ENCODE peak calls at places on chromosomes 5 and 9, in six cellular contexts. Z is H9, D is H1, M is IMR-90, T is mesenchymal stem cell, G is neuronal stem cell. P is an unnamed sample.

GRCh38 chr5:125348221-125348692 is 601.8 kb upstream of the ZNF608 start:
- DNase-seq in D (no peak), G (peak; percentile 15), T (peak; percentile 73), Z (peak; percentile 44), M (no peak), P (no peak)

GRCh38 chr5:147882586-147883313 is 4.2 kb downstream of the SCGB3A2 start:
- DNase-seq in T (no peak), G (no peak), M (no peak), Z (no peak), D (no peak), P (peak; percentile 29)

GRCh38 chr5:179163236-179164155 is 103.3 kb downstream of the ZNF354C start:
- DNase-seq in Z (peak; percentile 8), D (peak; percentile 35), M (no peak), G (no peak), T (no peak), P (no peak)

GRCh38 chr5:100562821-100563220 is 27.6 kb downstream of the FAM174A start:
- DNase-seq in Z (no peak), G (no peak), T (no peak), D (no peak), M (no peak), P (no peak)

GRCh38 chr9:16100596-16101091 is 547.8 kb downstream of the CCDC171 start:
- DNase-seq in G (no peak), T (peak; percentile 77), Z (peak; percentile 33), D (peak; percentile 44), M (peak; percentile 71), P (no peak)

GRCh38 chr9:124202447-124202971 is 55.2 kb upstream of the NEK6 start:
- DNase-seq in M (peak; percentile 16), T (peak; percentile 57), Z (no peak), G (no peak), D (no peak), P (peak; percentile 22)

GRCh38 chr9:93958875-93959682 is 3.9 kb upstream of the BARX1 start:
- DNase-seq in M (peak; percentile 7), Z (peak; percentile 58), D (peak; percentile 75), T (peak; percentile 63), G (no peak), P (peak; percentile 52)

GRCh38 chr5:179294131-179294780 is 51.0 kb downstream of the ADAMTS2 start:
- DNase-seq in M (no peak), G (no peak), D (no peak), Z (no peak), T (no peak), P (no peak)

GRCh38 chr5:30832519-30832918 is 361.0 kb upstream of the CDH6 start:
- DNase-seq in Z (no peak), G (no peak), M (no peak), T (no peak), D (no peak), P (no peak)

GRCh38 chr9:121498487-121499176 is 1.0 kb downstream of the GGTA1 start:
- DNase-seq in T (peak; percentile 48), G (peak; percentile 24), M (peak; percentile 42), Z (peak; percentile 36), D (peak; percentile 70), P (peak; percentile 45)

GRCh38 chr5:32511778-32512374 is 67.3 kb upstream of the ZFR start:
- DNase-seq in M (no peak), D (no peak), T (no peak), Z (no peak), G (no peak), P (no peak)

GRCh38 chr9:70257512-70257911 is 1.3 kb upstream of the SMC5 start:
- DNase-seq in D (no peak), M (no peak), T (peak; percentile 23), Z (no peak), G (no peak), P (no peak)

GRCh38 chr5:113245427-113246052 is 189.2 kb downstream of the TSSK1B start:
- DNase-seq in Z (no peak), D (no peak), M (no peak), G (no peak), T (no peak), P (no peak)

GRCh38 chr5:172299916-172300439 is 16.4 kb upstream of the UBTD2 start:
- DNase-seq in T (peak; percentile 77), D (no peak), G (no peak), Z (no peak), M (peak; percentile 76), P (no peak)

GRCh38 chr9:135840107-135840506 is 67.2 kb downstream of the CAMSAP1 start:
- DNase-seq in D (no peak), M (no peak), T (no peak), G (no peak), Z (no peak), P (no peak)

GRCh38 chr9:36332006-36332405 is 68.1 kb downstream of the RNF38 start:
- DNase-seq in G (no peak), M (peak; percentile 10), T (no peak), D (no peak), Z (no peak), P (no peak)

GRCh38 chr9:34783951-34784487 is 74.1 kb upstream of the CCL21 start:
- DNase-seq in G (no peak), M (no peak), Z (no peak), T (no peak), D (no peak), P (no peak)

GRCh38 chr5:43555895-43556606 is 826 bp downstream of the PAIP1 start:
- DNase-seq in Z (peak; percentile 68), T (peak; percentile 58), M (peak; percentile 16), G (peak; percentile 41), D (peak; percentile 82), P (peak; percentile 35)

GRCh38 chr9:123561055-123561454 is 205.1 kb downstream of the CRB2 start:
- DNase-seq in Z (peak; percentile 67), M (no peak), T (no peak), G (no peak), D (no peak), P (no peak)

GRCh38 chr5:133400831-133401351 is 211.4 kb downstream of the FSTL4 start:
- DNase-seq in Z (peak; percentile 54), M (no peak), D (peak; percentile 50), T (no peak), G (no peak), P (no peak)

GRCh38 chr5:72188176-72188575 is 80.9 kb downstream of the MAP1B start:
- DNase-seq in M (no peak), G (no peak), Z (no peak), D (no peak), T (no peak), P (no peak)

GRCh38 chr9:109817146-109817845 is 37.3 kb downstream of the PALM2AKAP2 start:
- DNase-seq in T (peak; percentile 84), M (peak; percentile 83), G (no peak), Z (no peak), D (peak; percentile 47), P (peak; percentile 87)

GRCh38 chr5:41524174-41524573 is 13.8 kb upstream of the PLCXD3 start:
- DNase-seq in Z (no peak), G (no peak), T (no peak), D (no peak), M (no peak), P (peak; percentile 12)

DNA sequence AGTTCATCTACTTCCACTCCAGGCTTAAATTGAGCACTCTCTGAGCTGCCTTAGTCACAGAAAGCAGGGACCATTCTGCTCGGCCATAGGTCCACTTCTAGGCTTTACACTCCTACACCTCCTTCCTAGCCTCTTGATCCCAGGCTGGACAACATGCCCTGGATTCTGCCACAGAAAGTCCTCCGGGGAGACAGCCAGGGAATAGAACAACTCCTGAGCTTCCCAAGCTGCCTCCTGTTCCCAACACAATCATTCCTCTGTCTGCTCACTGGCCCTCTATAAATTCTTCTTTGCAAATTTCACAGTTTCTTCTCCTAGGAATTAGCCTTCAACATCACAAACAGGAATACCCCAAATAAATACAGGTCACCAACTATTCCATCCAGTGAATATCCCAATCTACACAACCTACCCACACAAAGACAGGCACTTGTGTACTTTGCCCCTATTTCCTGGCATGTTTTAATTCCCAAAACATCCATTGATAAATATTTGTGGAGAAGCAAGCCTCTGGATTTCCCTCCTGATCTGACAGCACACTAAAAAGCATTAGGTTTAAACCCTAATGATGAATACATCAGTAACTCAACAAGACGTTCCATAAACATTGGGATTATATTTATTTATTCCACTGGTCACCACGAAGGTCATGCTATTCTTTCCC is 125.5 kb downstream of the ENC1 start:
- DNase-seq in M (no peak), Z (no peak), G (no peak), D (no peak), T (no peak), P (no peak)
- H2BK5ac ChIP-seq in M (no peak overlapping the region), Z (no peak overlapping the region), G (no peak overlapping the region), D (no peak overlapping the region), T (no peak overlapping the region), P (peak overlapping the region; percentile 63)

GRCh38 chr9:13665418-13666066 is 386.1 kb upstream of the MPDZ start:
- DNase-seq in M (peak; percentile 24), D (no peak), Z (no peak), G (no peak), T (peak; percentile 78), P (peak; percentile 58)
- H3K4me2 ChIP-seq in M (peak overlapping the region; percentile 70), D (no peak overlapping the region), Z (no peak overlapping the region), G (no peak overlapping the region), T (no peak overlapping the region), P (no peak overlapping the region)

GRCh38 chr5:177134653-177135225 is 1.2 kb downstream of the NSD1 start:
- DNase-seq in M (no peak), G (no peak), T (peak; percentile 36), Z (no peak), D (no peak), P (no peak)
- H2BK5ac ChIP-seq in M (peak overlapping the region; percentile 40), G (peak overlapping the region; percentile 97), T (no peak overlapping the region), Z (no peak overlapping the region), D (peak overlapping the region; percentile 69), P (peak overlapping the region; percentile 96)

DNA sequence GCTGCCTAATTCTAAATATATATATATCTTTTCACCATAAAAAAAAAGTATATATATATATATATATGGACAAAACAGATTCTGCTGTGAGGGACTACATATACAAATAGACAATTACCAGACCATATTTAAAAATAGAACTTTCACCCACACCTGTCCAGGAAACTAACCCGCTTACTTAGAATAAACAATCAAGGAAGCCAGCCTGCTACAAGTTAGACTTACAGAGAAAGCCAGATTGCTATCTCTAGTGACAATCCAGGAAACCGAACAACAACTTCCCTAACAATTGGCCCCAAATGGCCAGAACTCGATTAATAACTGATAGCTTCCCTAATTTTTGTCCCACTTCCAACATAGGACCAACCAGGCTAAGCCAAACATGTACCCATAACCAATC is 5.9 kb downstream of the GLDC start:
- DNase-seq in G (no peak), M (no peak), D (no peak), Z (no peak), T (no peak), P (no peak)
- H3K4me2 ChIP-seq in G (no peak overlapping the region), M (no peak overlapping the region), D (no peak overlapping the region), Z (no peak overlapping the region), T (no peak overlapping the region), P (no peak overlapping the region)

GRCh38 chr5:142475102-142475501 is 150.3 kb upstream of the SPRY4 start:
- DNase-seq in T (no peak), Z (peak; percentile 66), D (peak; percentile 56), M (no peak), G (no peak), P (peak; percentile 88)
- H2BK5ac ChIP-seq in T (no peak overlapping the region), Z (no peak overlapping the region), D (peak overlapping the region; percentile 80), M (no peak overlapping the region), G (no peak overlapping the region), P (peak overlapping the region; percentile 86)

DNA sequence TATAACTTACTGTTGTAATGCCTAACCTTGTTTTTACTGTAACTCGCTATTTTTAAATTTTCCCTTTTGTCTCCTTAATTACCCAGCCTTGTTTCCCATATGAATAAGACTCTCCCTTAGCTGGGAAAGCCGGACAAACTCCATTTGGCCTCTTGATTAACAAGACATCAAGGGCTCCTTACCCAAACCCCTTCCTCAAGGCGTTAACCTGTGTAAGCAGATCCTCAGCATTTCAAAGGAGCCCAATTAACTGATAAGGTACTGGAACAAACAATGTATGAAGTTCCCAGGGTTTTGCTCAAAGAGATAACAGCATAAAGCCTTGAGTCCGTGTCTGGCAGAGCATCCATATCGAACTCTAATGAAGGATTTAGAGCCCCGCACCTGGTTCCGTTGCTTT is 66.0 kb upstream of the SIMC1 start:
- DNase-seq in D (no peak), M (no peak), G (no peak), T (no peak), Z (no peak), P (no peak)
- H3K4me2 ChIP-seq in D (no peak overlapping the region), M (no peak overlapping the region), G (no peak overlapping the region), T (no peak overlapping the region), Z (no peak overlapping the region), P (no peak overlapping the region)

P was measured in trophoblast cell.